ENCODE peak calls at places on chromosomes 7 and 10, in ten cellular contexts. B, J, Y, T, C, L, R, S, G and X are unnamed samples.

GRCh38 chr7:149856583-149856982 is 17.2 kb upstream of the ATP6V0E2 start:
- DNase-seq in J (no peak), G (no peak), B (no peak), S (no peak), T (no peak), Y (no peak), L (no peak), C (no peak), R (no peak), X (no peak)

GRCh38 chr10:43701295-43701694 is 52.6 kb upstream of the ZNF32 start:
- DNase-seq in G (no peak), R (no peak), B (no peak), J (no peak), T (no peak), C (no peak), S (no peak), L (no peak), Y (no peak), X (no peak)

GRCh38 chr7:135772639-135773019 is 24.0 kb upstream of the FAM180A start:
- DNase-seq in R (no peak), Y (no peak), T (no peak), C (peak; percentile 30), B (no peak), S (no peak), G (no peak), J (no peak), L (no peak), X (no peak)

GRCh38 chr7:16785316-16785715 is 19.5 kb downstream of the AGR2 start:
- DNase-seq in L (no peak), B (no peak), G (no peak), R (no peak), C (no peak), S (no peak), J (no peak), Y (no peak), T (no peak), X (no peak)

GRCh38 chr7:147990079-147990478 is 600.5 kb upstream of the C7orf33 start:
- DNase-seq in C (no peak), Y (no peak), L (no peak), B (no peak), J (no peak), G (no peak), R (no peak), S (no peak), T (no peak), X (no peak)

GRCh38 chr7:117062300-117062699 is 109.0 kb downstream of the ST7 start:
- DNase-seq in T (no peak), L (no peak), C (no peak), Y (peak; percentile 23), J (no peak), S (no peak), R (no peak), G (no peak), B (no peak), X (no peak)

GRCh38 chr7:116393654-116394053 is 105.9 kb upstream of the CAV2 start:
- DNase-seq in L (no peak), S (no peak), R (peak; percentile 21), G (no peak), J (no peak), T (no peak), Y (peak; percentile 9), B (no peak), C (peak; percentile 32), X (no peak)

GRCh38 chr10:132397036-132397541 is at the start of gene PWWP2B:
- DNase-seq in R (peak; percentile 43), L (no peak), C (peak; percentile 48), S (no peak), G (peak; percentile 87), J (peak; percentile 54), B (peak; percentile 82), T (peak; percentile 33), Y (peak; percentile 44), X (peak; percentile 88)

GRCh38 chr7:110418651-110419270 is 672.2 kb upstream of the LRRN3 start:
- DNase-seq in Y (no peak), G (no peak), C (no peak), B (no peak), T (no peak), R (no peak), L (no peak), J (no peak), S (no peak), X (no peak)

GRCh38 chr10:97355571-97355975 is 21.0 kb upstream of the FRAT2 start:
- DNase-seq in B (peak; percentile 28), C (peak; percentile 34), T (no peak), G (no peak), S (no peak), J (no peak), Y (peak; percentile 26), L (no peak), R (no peak), X (no peak)

GRCh38 chr10:29039659-29040309 is 249.1 kb upstream of the LYZL1 start:
- DNase-seq in R (peak; percentile 79), L (peak; percentile 93), B (no peak), J (peak; percentile 50), Y (peak; percentile 96), T (no peak), S (no peak), C (peak; percentile 96), G (no peak), X (no peak)

GRCh38 chr7:27992755-27993478 is 187.7 kb downstream of the JAZF1 start:
- DNase-seq in G (no peak), S (no peak), R (no peak), C (no peak), B (no peak), L (no peak), J (no peak), Y (no peak), T (peak; percentile 5), X (no peak)

GRCh38 chr10:122648599-122649428 is 50.8 kb downstream of the C10orf120 start:
- DNase-seq in Y (peak; percentile 28), L (no peak), S (no peak), J (peak; percentile 50), C (peak; percentile 39), R (no peak), B (peak; percentile 35), T (peak; percentile 40), G (peak; percentile 70), X (no peak)

GRCh38 chr10:47046321-47047126 is 135.3 kb downstream of the PTPN20 start:
- DNase-seq in C (no peak), L (no peak), Y (no peak), B (no peak), G (no peak), S (no peak), J (no peak), R (no peak), T (no peak), X (peak; percentile 37)

GRCh38 chr10:119863951-119864565 is 8.6 kb downstream of the MCMBP start:
- DNase-seq in L (no peak), C (peak; percentile 22), G (no peak), Y (no peak), B (no peak), S (no peak), J (no peak), R (no peak), T (no peak), X (no peak)

GRCh38 chr10:77245953-77246352 is 391.7 kb downstream of the KCNMA1 start:
- DNase-seq in S (no peak), T (no peak), C (peak; percentile 93), Y (peak; percentile 81), J (no peak), G (no peak), B (no peak), R (peak; percentile 76), L (peak; percentile 61), X (no peak)

GRCh38 chr10:35507519-35508109 is 97.5 kb upstream of the GJD4 start:
- DNase-seq in L (no peak), C (no peak), G (no peak), R (no peak), J (no peak), Y (no peak), S (no peak), B (no peak), T (no peak), X (no peak)

GRCh38 chr10:123019264-123019663 is 10.5 kb downstream of the ACADSB start:
- DNase-seq in L (no peak), B (no peak), Y (no peak), S (no peak), R (no peak), T (no peak), C (no peak), J (no peak), G (no peak), X (no peak)

GRCh38 chr7:123715198-123715597 is 33.6 kb downstream of the WASL start:
- DNase-seq in J (peak; percentile 35), S (no peak), C (no peak), T (no peak), L (no peak), Y (peak; percentile 50), G (no peak), R (no peak), B (no peak), X (no peak)

GRCh38 chr7:56074371-56074791 is 10.3 kb downstream of the SUMF2 start:
- DNase-seq in T (peak; percentile 83), Y (peak; percentile 84), S (peak; percentile 45), G (peak; percentile 88), L (no peak), R (peak; percentile 82), C (peak; percentile 88), J (peak; percentile 90), B (peak; percentile 85), X (peak; percentile 86)

GRCh38 chr10:33939892-33940291 is 605.4 kb upstream of the NRP1 start:
- DNase-seq in T (no peak), R (no peak), Y (no peak), G (no peak), L (no peak), S (no peak), B (no peak), C (no peak), J (no peak), X (no peak)

GRCh38 chr7:92496876-92497275 is 19.1 kb upstream of the ERVW-1 start:
- DNase-seq in Y (peak; percentile 4), C (peak; percentile 36), T (no peak), S (no peak), B (no peak), L (no peak), J (no peak), G (no peak), R (peak; percentile 12), X (no peak)

GRCh38 chr7:105325225-105325904 is 63.4 kb downstream of the SRPK2 start:
- DNase-seq in R (no peak), S (no peak), Y (no peak), T (peak; percentile 41), G (no peak), B (no peak), L (no peak), C (no peak), J (no peak), X (no peak)

GRCh38 chr10:96301616-96302015 is 2.6 kb upstream of the DNTT start:
- DNase-seq in J (no peak), B (no peak), S (no peak), G (no peak), R (no peak), T (no peak), C (no peak), L (no peak), Y (no peak), X (no peak)

GRCh38 chr10:30185916-30186315 is 126.5 kb upstream of the JCAD start:
- DNase-seq in B (no peak), J (peak; percentile 92), R (peak; percentile 85), T (no peak), G (no peak), S (no peak), C (peak; percentile 89), Y (peak; percentile 95), L (peak; percentile 83), X (no peak)

GRCh38 chr7:84251183-84251845 is 56.7 kb upstream of the SEMA3A start:
- DNase-seq in R (peak; percentile 71), G (no peak), L (peak; percentile 54), B (no peak), Y (peak; percentile 84), T (no peak), J (peak; percentile 81), S (no peak), C (peak; percentile 56), X (no peak)

GRCh38 chr10:75611972-75612331 is 180.5 kb downstream of the LRMDA start:
- DNase-seq in J (peak; percentile 88), L (no peak), G (no peak), Y (no peak), R (no peak), C (no peak), T (no peak), B (no peak), S (no peak), X (no peak)

GRCh38 chr10:9166770-9167169 is 1112.3 kb downstream of the GATA3 start:
- DNase-seq in B (no peak), C (no peak), T (no peak), G (no peak), R (no peak), J (no peak), Y (no peak), L (no peak), S (no peak), X (no peak)